ENCODE peak calls at places on chromosomes 12 and 14, in eight cellular contexts. One of them, this sample, is unnamed.

GRCh38 chr14:95408731-95409471 is 89.2 kb upstream of the CLMN start:
- DNase-seq in fibroblast of mammary gland: no peak
- DNase-seq in mammary epithelial cell: no peak
- DNase-seq in GM12865: no peak
- DNase-seq in suprapubic skin: no peak
- DNase-seq in right cardiac atrium: no peak
- DNase-seq in left ventricle myocardium inferior: no peak
- DNase-seq in SJSA1: no peak
- DNase-seq in this sample: no peak

GRCh38 chr12:591571-592505 is 71.4 kb downstream of the NINJ2 start:
- DNase-seq in fibroblast of mammary gland: no peak
- DNase-seq in mammary epithelial cell: no peak
- DNase-seq in GM12865: no peak
- DNase-seq in suprapubic skin: no peak
- DNase-seq in right cardiac atrium: peak; percentile 90
- DNase-seq in left ventricle myocardium inferior: peak; percentile 91
- DNase-seq in SJSA1: no peak
- DNase-seq in this sample: peak; percentile 80

GRCh38 chr12:19273482-19274330 is 144.2 kb downstream of the PLEKHA5 start:
- DNase-seq in fibroblast of mammary gland: peak; percentile 95
- DNase-seq in mammary epithelial cell: peak; percentile 91
- DNase-seq in GM12865: peak; percentile 25
- DNase-seq in suprapubic skin: no peak
- DNase-seq in right cardiac atrium: peak; percentile 83
- DNase-seq in left ventricle myocardium inferior: peak; percentile 67
- DNase-seq in SJSA1: peak; percentile 95
- DNase-seq in this sample: peak; percentile 10

GRCh38 chr12:113194971-113195391 is 9.5 kb downstream of the RITA1 start:
- DNase-seq in fibroblast of mammary gland: peak; percentile 74
- DNase-seq in mammary epithelial cell: no peak
- DNase-seq in GM12865: no peak
- DNase-seq in suprapubic skin: no peak
- DNase-seq in right cardiac atrium: no peak
- DNase-seq in left ventricle myocardium inferior: no peak
- DNase-seq in SJSA1: peak; percentile 63
- DNase-seq in this sample: no peak

GRCh38 chr12:68400231-68400829 is 68.2 kb upstream of the MDM1 start:
- DNase-seq in fibroblast of mammary gland: no peak
- DNase-seq in mammary epithelial cell: no peak
- DNase-seq in GM12865: no peak
- DNase-seq in suprapubic skin: no peak
- DNase-seq in right cardiac atrium: no peak
- DNase-seq in left ventricle myocardium inferior: no peak
- DNase-seq in SJSA1: no peak
- DNase-seq in this sample: no peak

GRCh38 chr14:105878125-105878524 is 351.7 kb downstream of the TMEM121 start:
- DNase-seq in fibroblast of mammary gland: no peak
- DNase-seq in mammary epithelial cell: no peak
- DNase-seq in GM12865: no peak
- DNase-seq in suprapubic skin: peak; percentile 76
- DNase-seq in right cardiac atrium: no peak
- DNase-seq in left ventricle myocardium inferior: peak; percentile 5
- DNase-seq in SJSA1: no peak
- DNase-seq in this sample: no peak

GRCh38 chr12:77152623-77153193 is 87.3 kb upstream of the E2F7 start:
- DNase-seq in fibroblast of mammary gland: peak; percentile 70
- DNase-seq in mammary epithelial cell: peak; percentile 19
- DNase-seq in GM12865: no peak
- DNase-seq in suprapubic skin: no peak
- DNase-seq in right cardiac atrium: no peak
- DNase-seq in left ventricle myocardium inferior: no peak
- DNase-seq in SJSA1: peak; percentile 16
- DNase-seq in this sample: no peak

GRCh38 chr12:94561943-94562411 is 88.4 kb downstream of the TMCC3 start:
- DNase-seq in fibroblast of mammary gland: no peak
- DNase-seq in mammary epithelial cell: peak; percentile 91
- DNase-seq in GM12865: peak; percentile 93
- DNase-seq in suprapubic skin: no peak
- DNase-seq in right cardiac atrium: no peak
- DNase-seq in left ventricle myocardium inferior: peak; percentile 59
- DNase-seq in SJSA1: no peak
- DNase-seq in this sample: peak; percentile 26

GRCh38 chr14:32331227-32331597 is 2.1 kb downstream of the AKAP6 start:
- DNase-seq in fibroblast of mammary gland: no peak
- DNase-seq in mammary epithelial cell: no peak
- DNase-seq in GM12865: no peak
- DNase-seq in suprapubic skin: no peak
- DNase-seq in right cardiac atrium: no peak
- DNase-seq in left ventricle myocardium inferior: no peak
- DNase-seq in SJSA1: no peak
- DNase-seq in this sample: no peak

GRCh38 chr14:100893228-100893601 is 10.3 kb downstream of the RTL1 start:
- DNase-seq in fibroblast of mammary gland: no peak
- DNase-seq in mammary epithelial cell: no peak
- DNase-seq in GM12865: no peak
- DNase-seq in suprapubic skin: no peak
- DNase-seq in right cardiac atrium: no peak
- DNase-seq in left ventricle myocardium inferior: no peak
- DNase-seq in SJSA1: no peak
- DNase-seq in this sample: no peak

GRCh38 chr14:93543766-93544165 is 113.0 kb downstream of the UNC79 start:
- DNase-seq in fibroblast of mammary gland: peak; percentile 42
- DNase-seq in mammary epithelial cell: peak; percentile 5
- DNase-seq in GM12865: peak; percentile 18
- DNase-seq in suprapubic skin: no peak
- DNase-seq in right cardiac atrium: no peak
- DNase-seq in left ventricle myocardium inferior: no peak
- DNase-seq in SJSA1: no peak
- DNase-seq in this sample: no peak

GRCh38 chr14:49879683-49880204 is 13.1 kb upstream of the ARF6 start:
- DNase-seq in fibroblast of mammary gland: peak; percentile 76
- DNase-seq in mammary epithelial cell: peak; percentile 63
- DNase-seq in GM12865: peak; percentile 88
- DNase-seq in suprapubic skin: no peak
- DNase-seq in right cardiac atrium: peak; percentile 34
- DNase-seq in left ventricle myocardium inferior: no peak
- DNase-seq in SJSA1: peak; percentile 29
- DNase-seq in this sample: peak; percentile 77

GRCh38 chr12:66942741-66943465 is 264.0 kb upstream of the GRIP1 start:
- DNase-seq in fibroblast of mammary gland: no peak
- DNase-seq in mammary epithelial cell: no peak
- DNase-seq in GM12865: no peak
- DNase-seq in suprapubic skin: no peak
- DNase-seq in right cardiac atrium: no peak
- DNase-seq in left ventricle myocardium inferior: no peak
- DNase-seq in SJSA1: no peak
- DNase-seq in this sample: no peak

GRCh38 chr14:64438181-64438839 is 27.0 kb upstream of the AKAP5 start:
- DNase-seq in fibroblast of mammary gland: peak; percentile 84
- DNase-seq in mammary epithelial cell: peak; percentile 75
- DNase-seq in GM12865: no peak
- DNase-seq in suprapubic skin: no peak
- DNase-seq in right cardiac atrium: no peak
- DNase-seq in left ventricle myocardium inferior: no peak
- DNase-seq in SJSA1: peak; percentile 93
- DNase-seq in this sample: peak; percentile 93

GRCh38 chr12:10027311-10028099 is 3.0 kb upstream of the CLEC9A start:
- DNase-seq in fibroblast of mammary gland: peak; percentile 30
- DNase-seq in mammary epithelial cell: peak; percentile 66
- DNase-seq in GM12865: no peak
- DNase-seq in suprapubic skin: no peak
- DNase-seq in right cardiac atrium: no peak
- DNase-seq in left ventricle myocardium inferior: no peak
- DNase-seq in SJSA1: peak; percentile 43
- DNase-seq in this sample: peak; percentile 70

GRCh38 chr14:56918849-56919574 is 108.7 kb upstream of the OTX2 start:
- DNase-seq in fibroblast of mammary gland: no peak
- DNase-seq in mammary epithelial cell: no peak
- DNase-seq in GM12865: no peak
- DNase-seq in suprapubic skin: no peak
- DNase-seq in right cardiac atrium: no peak
- DNase-seq in left ventricle myocardium inferior: no peak
- DNase-seq in SJSA1: no peak
- DNase-seq in this sample: no peak

GRCh38 chr12:24903305-24904088 is 45.4 kb downstream of the BCAT1 start:
- DNase-seq in fibroblast of mammary gland: peak; percentile 32
- DNase-seq in mammary epithelial cell: peak; percentile 16
- DNase-seq in GM12865: peak; percentile 19
- DNase-seq in suprapubic skin: no peak
- DNase-seq in right cardiac atrium: no peak
- DNase-seq in left ventricle myocardium inferior: no peak
- DNase-seq in SJSA1: no peak
- DNase-seq in this sample: no peak

GRCh38 chr14:49972840-49973239 is 80.0 kb downstream of the ARF6 start:
- DNase-seq in fibroblast of mammary gland: peak; percentile 91
- DNase-seq in mammary epithelial cell: peak; percentile 89
- DNase-seq in GM12865: peak; percentile 51
- DNase-seq in suprapubic skin: no peak
- DNase-seq in right cardiac atrium: no peak
- DNase-seq in left ventricle myocardium inferior: no peak
- DNase-seq in SJSA1: peak; percentile 84
- DNase-seq in this sample: peak; percentile 88

GRCh38 chr12:105775351-105775750 is 363.4 kb downstream of the NUAK1 start:
- DNase-seq in fibroblast of mammary gland: no peak
- DNase-seq in mammary epithelial cell: peak; percentile 43
- DNase-seq in GM12865: no peak
- DNase-seq in suprapubic skin: no peak
- DNase-seq in right cardiac atrium: no peak
- DNase-seq in left ventricle myocardium inferior: no peak
- DNase-seq in SJSA1: peak; percentile 37
- DNase-seq in this sample: no peak

GRCh38 chr12:53696285-53696654 is 20.4 kb upstream of the ATP5MC2 start:
- DNase-seq in fibroblast of mammary gland: peak; percentile 83
- DNase-seq in mammary epithelial cell: peak; percentile 51
- DNase-seq in GM12865: peak; percentile 61
- DNase-seq in suprapubic skin: no peak
- DNase-seq in right cardiac atrium: peak; percentile 44
- DNase-seq in left ventricle myocardium inferior: no peak
- DNase-seq in SJSA1: peak; percentile 48
- DNase-seq in this sample: peak; percentile 68
- H3K4me3 ChIP-seq in fibroblast of mammary gland: no peak overlapping the region
- H3K4me3 ChIP-seq in mammary epithelial cell: no peak overlapping the region
- H3K4me3 ChIP-seq in GM12865: no peak overlapping the region
- H3K4me3 ChIP-seq in suprapubic skin: peak overlapping the region; percentile 45
- H3K4me3 ChIP-seq in right cardiac atrium: peak overlapping the region; percentile 65
- H3K4me3 ChIP-seq in left ventricle myocardium inferior: peak overlapping the region; percentile 60
- H3K4me3 ChIP-seq in SJSA1: no peak overlapping the region
- H3K4me3 ChIP-seq in this sample: no peak overlapping the region

DNA sequence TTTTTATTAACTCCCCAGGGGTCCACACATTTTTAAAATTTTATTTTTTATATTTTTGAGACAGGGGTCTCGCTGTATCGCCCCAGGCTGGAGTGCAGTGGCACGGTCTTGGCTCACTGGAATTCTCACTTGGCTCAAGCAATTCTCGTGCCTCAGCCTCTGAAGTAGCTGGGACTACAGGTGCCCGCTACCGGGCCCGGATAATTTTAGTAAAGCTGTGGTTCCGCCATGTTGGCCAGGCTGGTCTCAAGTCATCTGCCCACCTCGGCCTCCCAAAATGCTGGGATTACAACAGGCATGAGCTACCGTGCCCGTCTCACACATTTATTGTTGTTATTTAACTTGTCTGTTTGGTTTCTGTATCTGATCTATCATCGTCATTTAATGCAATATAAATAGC is 307.4 kb downstream of the TMTC2 start:
- DNase-seq in fibroblast of mammary gland: no peak
- DNase-seq in mammary epithelial cell: no peak
- DNase-seq in GM12865: no peak
- DNase-seq in suprapubic skin: no peak
- DNase-seq in right cardiac atrium: no peak
- DNase-seq in left ventricle myocardium inferior: no peak
- DNase-seq in SJSA1: no peak
- DNase-seq in this sample: no peak
- H3K4me3 ChIP-seq in fibroblast of mammary gland: no peak overlapping the region
- H3K4me3 ChIP-seq in mammary epithelial cell: no peak overlapping the region
- H3K4me3 ChIP-seq in GM12865: no peak overlapping the region
- H3K4me3 ChIP-seq in suprapubic skin: no peak overlapping the region
- H3K4me3 ChIP-seq in right cardiac atrium: no peak overlapping the region
- H3K4me3 ChIP-seq in left ventricle myocardium inferior: no peak overlapping the region
- H3K4me3 ChIP-seq in SJSA1: no peak overlapping the region
- H3K4me3 ChIP-seq in this sample: no peak overlapping the region

GRCh38 chr12:63931703-63932102 is 87.2 kb downstream of the SRGAP1 start:
- DNase-seq in fibroblast of mammary gland: no peak
- DNase-seq in mammary epithelial cell: no peak
- DNase-seq in GM12865: no peak
- DNase-seq in suprapubic skin: no peak
- DNase-seq in right cardiac atrium: no peak
- DNase-seq in left ventricle myocardium inferior: no peak
- DNase-seq in SJSA1: no peak
- DNase-seq in this sample: peak; percentile 49
- H3K4me3 ChIP-seq in fibroblast of mammary gland: no peak overlapping the region
- H3K4me3 ChIP-seq in mammary epithelial cell: no peak overlapping the region
- H3K4me3 ChIP-seq in GM12865: no peak overlapping the region
- H3K4me3 ChIP-seq in suprapubic skin: no peak overlapping the region
- H3K4me3 ChIP-seq in right cardiac atrium: no peak overlapping the region
- H3K4me3 ChIP-seq in left ventricle myocardium inferior: no peak overlapping the region
- H3K4me3 ChIP-seq in SJSA1: no peak overlapping the region
- H3K4me3 ChIP-seq in this sample: no peak overlapping the region

GRCh38 chr12:110100315-110100970 is 23.7 kb upstream of the IFT81 start:
- DNase-seq in fibroblast of mammary gland: peak; percentile 81
- DNase-seq in mammary epithelial cell: peak; percentile 32
- DNase-seq in GM12865: peak; percentile 84
- DNase-seq in suprapubic skin: no peak
- DNase-seq in right cardiac atrium: peak; percentile 51
- DNase-seq in left ventricle myocardium inferior: peak; percentile 45
- DNase-seq in SJSA1: peak; percentile 70
- DNase-seq in this sample: peak; percentile 85
- H3K4me3 ChIP-seq in fibroblast of mammary gland: no peak overlapping the region
- H3K4me3 ChIP-seq in mammary epithelial cell: no peak overlapping the region
- H3K4me3 ChIP-seq in GM12865: peak overlapping the region; percentile 7
- H3K4me3 ChIP-seq in suprapubic skin: no peak overlapping the region
- H3K4me3 ChIP-seq in right cardiac atrium: no peak overlapping the region
- H3K4me3 ChIP-seq in left ventricle myocardium inferior: no peak overlapping the region
- H3K4me3 ChIP-seq in SJSA1: no peak overlapping the region
- H3K4me3 ChIP-seq in this sample: no peak overlapping the region